ENCODE peak calls at places on chromosomes 11 and 22, in five cellular contexts. T, C, H, A and X are unnamed samples.

GRCh38 chr22:31150615-31151014 is 9.4 kb upstream of the RNF185 start:
- DNase-seq in C (no peak), H (no peak), T (no peak), A (peak; percentile 7), X (no peak)

GRCh38 chr22:48373626-48374173 is 1454.0 kb downstream of the BRD1 start:
- DNase-seq in C (no peak), A (no peak), H (no peak), T (no peak), X (no peak)

GRCh38 chr22:36027579-36027959 is 1.1 kb downstream of the RBFOX2 start:
- DNase-seq in A (peak; percentile 43), C (peak; percentile 58), T (no peak), H (no peak), X (no peak)

GRCh38 chr11:134266440-134266839 is 9.7 kb upstream of the GLB1L3 start:
- DNase-seq in H (no peak), C (no peak), A (no peak), T (no peak), X (no peak)

GRCh38 chr11:86443415-86443814 is 68.7 kb downstream of the CCDC81 start:
- DNase-seq in C (no peak), T (no peak), H (no peak), A (no peak), X (no peak)

GRCh38 chr11:74138572-74138971 is 32.2 kb downstream of the C2CD3 start:
- DNase-seq in T (no peak), A (no peak), H (no peak), C (no peak), X (no peak)

GRCh38 chr22:25172153-25172552 is 27.5 kb upstream of the CRYBB3 start:
- DNase-seq in H (peak; percentile 26), T (peak; percentile 19), C (peak; percentile 1), A (peak; percentile 63), X (no peak)

GRCh38 chr11:115523727-115524399 is 19.6 kb upstream of the CADM1 start:
- DNase-seq in A (no peak), C (no peak), T (no peak), H (no peak), X (no peak)

GRCh38 chr11:100949443-100949842 is 180.2 kb downstream of the PGR start:
- DNase-seq in H (no peak), C (peak; percentile 17), A (no peak), T (no peak), X (no peak)

GRCh38 chr22:38781033-38781432 is 12.9 kb downstream of the DNAL4 start:
- DNase-seq in A (no peak), H (no peak), C (no peak), T (no peak), X (no peak)

GRCh38 chr22:49481651-49482399 is 345.8 kb downstream of the BRD1 start:
- DNase-seq in C (no peak), A (no peak), T (peak; percentile 25), H (no peak), X (no peak)

GRCh38 chr11:80194016-80194415 is 753.2 kb upstream of the TENM4 start:
- DNase-seq in H (no peak), C (no peak), A (no peak), T (no peak), X (no peak)

GRCh38 chr11:88086297-88086696 is 88.9 kb downstream of the RAB38 start:
- DNase-seq in A (no peak), T (no peak), H (no peak), C (no peak), X (no peak)

GRCh38 chr11:13262096-13262495 is 15.5 kb upstream of the BMAL1 start:
- DNase-seq in A (no peak), H (no peak), T (no peak), C (no peak), X (no peak)

GRCh38 chr11:45921561-45922424 is 663 bp upstream of the LARGE2 start:
- DNase-seq in T (peak; percentile 76), C (peak; percentile 90), A (no peak), H (no peak), X (peak; percentile 96)

GRCh38 chr11:122180435-122180834 is 64.4 kb upstream of the BLID start:
- DNase-seq in C (no peak), A (no peak), T (no peak), H (no peak), X (no peak)

GRCh38 chr22:50002791-50003190 is 9.8 kb downstream of the IL17REL start:
- DNase-seq in C (no peak), H (no peak), A (no peak), T (no peak), X (no peak)

GRCh38 chr11:46564459-46564858 is 29.4 kb downstream of the AMBRA1 start:
- DNase-seq in A (no peak), C (no peak), T (no peak), H (no peak), X (no peak)

GRCh38 chr11:132941024-132941646 is 591.2 kb downstream of the OPCML start:
- DNase-seq in C (peak; percentile 81), A (peak; percentile 56), H (no peak), T (no peak), X (peak; percentile 57)

GRCh38 chr11:83033972-83034672 is 37.6 kb downstream of the RAB30 start:
- DNase-seq in T (no peak), C (peak; percentile 58), H (peak; percentile 75), A (peak; percentile 76), X (no peak)

GRCh38 chr11:47483408-47483807 is 34.5 kb upstream of the RAPSN start:
- DNase-seq in A (no peak), C (no peak), T (no peak), H (no peak), X (no peak)

GRCh38 chr11:20367313-20367948 is 3.9 kb downstream of the HTATIP2 start:
- DNase-seq in H (peak; percentile 39), C (no peak), A (peak; percentile 38), T (no peak), X (no peak)

GRCh38 chr11:96105197-96105895 is 181.4 kb upstream of the MTMR2 start:
- DNase-seq in H (peak; percentile 33), A (no peak), C (no peak), T (no peak), X (no peak)

GRCh38 chr11:75986966-75987365 is 172.0 kb downstream of the UVRAG start:
- DNase-seq in A (no peak), T (no peak), C (no peak), H (no peak), X (peak; percentile 1)

GRCh38 chr22:30327864-30328345 is 1.2 kb upstream of the TBC1D10A start:
- DNase-seq in T (no peak), A (peak; percentile 52), H (no peak), C (no peak), X (no peak)

GRCh38 chr22:33861216-33861875 is 58.9 kb downstream of the LARGE1 start:
- DNase-seq in C (no peak), T (no peak), A (no peak), H (no peak), X (no peak)

GRCh38 chr11:63670738-63671321 is 346 bp downstream of the ATL3 start:
- DNase-seq in A (peak; percentile 75), C (peak; percentile 86), H (peak; percentile 16), T (peak; percentile 64), X (peak; percentile 16)

GRCh38 chr22:25627271-25627848 is 62.9 kb downstream of the GRK3 start:
- DNase-seq in A (peak; percentile 82), T (no peak), H (no peak), C (peak; percentile 38), X (no peak)

GRCh38 chr11:44416776-44417175 is 106.8 kb upstream of the ALX4 start:
- DNase-seq in H (no peak), A (no peak), C (no peak), T (no peak), X (no peak)

GRCh38 chr11:70778828-70779365 is 380.6 kb downstream of the CTTN start:
- DNase-seq in T (no peak), A (no peak), H (no peak), C (peak; percentile 63), X (no peak)

GRCh38 chr22:48753381-48753730 is 1074.3 kb downstream of the BRD1 start:
- DNase-seq in H (no peak), C (no peak), A (no peak), T (no peak), X (no peak)

GRCh38 chr11:64711944-64712306 is 11.1 kb downstream of the NRXN2 start:
- DNase-seq in H (no peak), T (no peak), A (no peak), C (no peak), X (no peak)

GRCh38 chr11:28566643-28567042 is 458.5 kb downstream of the METTL15 start:
- DNase-seq in T (no peak), A (peak; percentile 91), C (no peak), H (peak; percentile 14), X (no peak)

GRCh38 chr11:117554601-117555333 is 227.1 kb downstream of the CEP164 start:
- DNase-seq in A (no peak), H (no peak), C (peak; percentile 20), T (no peak), X (no peak)

GRCh38 chr22:24599514-24599913 is 3.5 kb upstream of the GGT1 start:
- DNase-seq in H (no peak), C (no peak), A (no peak), T (no peak), X (no peak)

GRCh38 chr22:44685384-44686056 is 16.5 kb upstream of the PRR5 start:
- DNase-seq in C (peak; percentile 59), T (no peak), H (peak; percentile 80), A (peak; percentile 84), X (no peak)

GRCh38 chr11:88414385-88414861 is 76.9 kb upstream of the CTSC start:
- DNase-seq in A (peak; percentile 100), H (peak; percentile 21), T (peak; percentile 88), C (peak; percentile 74), X (peak; percentile 72)